ENCODE peak calls at places on chromosome 7, in nine cellular contexts. One of them, this sample, is unnamed.

GRCh38 chr7:80611779-80612178 is 26.7 kb upstream of the CD36 start:
- DNase-seq in upper lobe of right lung: peak
- DNase-seq in tibial artery: no peak
- DNase-seq in progenitor cell of endocrine pancreas: no peak
- DNase-seq in HCT116: peak
- DNase-seq in brain microvascular endothelial cell: peak
- DNase-seq in foreskin fibroblast: peak
- DNase-seq in CD8-positive, alpha-beta T cell: no peak
- DNase-seq in hepatocyte: peak
- DNase-seq in this sample: no peak

GRCh38 chr7:79504607-79505389 is 51.3 kb upstream of the MAGI2 start:
- DNase-seq in tibial artery: no peak
- DNase-seq in HCT116: peak
- DNase-seq in foreskin fibroblast: peak
- DNase-seq in brain microvascular endothelial cell: no peak
- DNase-seq in hepatocyte: peak
- DNase-seq in progenitor cell of endocrine pancreas: no peak
- DNase-seq in upper lobe of right lung: no peak
- DNase-seq in CD8-positive, alpha-beta T cell: no peak
- DNase-seq in this sample: no peak

GRCh38 chr7:125641884-125642283 is 712.3 kb upstream of the POT1 start:
- DNase-seq in CD8-positive, alpha-beta T cell: no peak
- DNase-seq in foreskin fibroblast: no peak
- DNase-seq in HCT116: no peak
- DNase-seq in hepatocyte: no peak
- DNase-seq in progenitor cell of endocrine pancreas: no peak
- DNase-seq in brain microvascular endothelial cell: no peak
- DNase-seq in upper lobe of right lung: no peak
- DNase-seq in tibial artery: no peak
- DNase-seq in this sample: no peak

GRCh38 chr7:81004098-81004497 is 85.2 kb upstream of the SEMA3C start:
- DNase-seq in tibial artery: no peak
- DNase-seq in foreskin fibroblast: peak
- DNase-seq in hepatocyte: no peak
- DNase-seq in HCT116: no peak
- DNase-seq in upper lobe of right lung: no peak
- DNase-seq in CD8-positive, alpha-beta T cell: no peak
- DNase-seq in progenitor cell of endocrine pancreas: no peak
- DNase-seq in brain microvascular endothelial cell: peak
- DNase-seq in this sample: no peak

GRCh38 chr7:36349626-36350025 is 40.0 kb upstream of the ANLN start:
- DNase-seq in brain microvascular endothelial cell: no peak
- DNase-seq in tibial artery: no peak
- DNase-seq in upper lobe of right lung: no peak
- DNase-seq in HCT116: no peak
- DNase-seq in CD8-positive, alpha-beta T cell: no peak
- DNase-seq in foreskin fibroblast: peak
- DNase-seq in hepatocyte: no peak
- DNase-seq in progenitor cell of endocrine pancreas: no peak
- DNase-seq in this sample: no peak

GRCh38 chr7:85622059-85622458 is 435.2 kb upstream of the SEMA3D start:
- DNase-seq in CD8-positive, alpha-beta T cell: no peak
- DNase-seq in upper lobe of right lung: no peak
- DNase-seq in hepatocyte: no peak
- DNase-seq in progenitor cell of endocrine pancreas: no peak
- DNase-seq in tibial artery: no peak
- DNase-seq in foreskin fibroblast: no peak
- DNase-seq in HCT116: no peak
- DNase-seq in brain microvascular endothelial cell: no peak
- DNase-seq in this sample: no peak

GRCh38 chr7:105876964-105877601 is 684 bp upstream of the ATXN7L1 start:
- DNase-seq in brain microvascular endothelial cell: peak
- DNase-seq in hepatocyte: peak
- DNase-seq in progenitor cell of endocrine pancreas: peak
- DNase-seq in foreskin fibroblast: peak
- DNase-seq in upper lobe of right lung: peak
- DNase-seq in tibial artery: peak
- DNase-seq in CD8-positive, alpha-beta T cell: no peak
- DNase-seq in HCT116: peak
- DNase-seq in this sample: peak

GRCh38 chr7:91325731-91326130 is 61.5 kb downstream of the FZD1 start:
- DNase-seq in upper lobe of right lung: no peak
- DNase-seq in foreskin fibroblast: no peak
- DNase-seq in HCT116: no peak
- DNase-seq in brain microvascular endothelial cell: no peak
- DNase-seq in tibial artery: no peak
- DNase-seq in hepatocyte: no peak
- DNase-seq in progenitor cell of endocrine pancreas: no peak
- DNase-seq in CD8-positive, alpha-beta T cell: no peak
- DNase-seq in this sample: no peak

GRCh38 chr7:110522751-110523200 is 568.2 kb upstream of the LRRN3 start:
- DNase-seq in brain microvascular endothelial cell: no peak
- DNase-seq in upper lobe of right lung: no peak
- DNase-seq in progenitor cell of endocrine pancreas: no peak
- DNase-seq in CD8-positive, alpha-beta T cell: no peak
- DNase-seq in HCT116: no peak
- DNase-seq in foreskin fibroblast: no peak
- DNase-seq in hepatocyte: peak
- DNase-seq in tibial artery: no peak
- DNase-seq in this sample: no peak

GRCh38 chr7:102119213-102119651 is 167.4 kb upstream of the SH2B2 start:
- DNase-seq in brain microvascular endothelial cell: no peak
- DNase-seq in tibial artery: no peak
- DNase-seq in CD8-positive, alpha-beta T cell: no peak
- DNase-seq in HCT116: no peak
- DNase-seq in upper lobe of right lung: no peak
- DNase-seq in hepatocyte: no peak
- DNase-seq in progenitor cell of endocrine pancreas: no peak
- DNase-seq in foreskin fibroblast: peak
- DNase-seq in this sample: no peak

GRCh38 chr7:73815436-73815835 is 15.4 kb upstream of the CLDN4 start:
- DNase-seq in upper lobe of right lung: peak
- DNase-seq in CD8-positive, alpha-beta T cell: no peak
- DNase-seq in hepatocyte: no peak
- DNase-seq in progenitor cell of endocrine pancreas: no peak
- DNase-seq in foreskin fibroblast: no peak
- DNase-seq in brain microvascular endothelial cell: no peak
- DNase-seq in tibial artery: peak
- DNase-seq in HCT116: no peak
- DNase-seq in this sample: no peak

GRCh38 chr7:56810466-56810865 is 321.8 kb downstream of the ZNF479 start:
- DNase-seq in progenitor cell of endocrine pancreas: no peak
- DNase-seq in tibial artery: no peak
- DNase-seq in foreskin fibroblast: no peak
- DNase-seq in brain microvascular endothelial cell: no peak
- DNase-seq in CD8-positive, alpha-beta T cell: no peak
- DNase-seq in hepatocyte: no peak
- DNase-seq in upper lobe of right lung: peak
- DNase-seq in HCT116: no peak
- DNase-seq in this sample: no peak

GRCh38 chr7:116801092-116801710 is 61.2 kb upstream of the CAPZA2 start:
- DNase-seq in foreskin fibroblast: peak
- DNase-seq in CD8-positive, alpha-beta T cell: no peak
- DNase-seq in hepatocyte: peak
- DNase-seq in tibial artery: no peak
- DNase-seq in brain microvascular endothelial cell: peak
- DNase-seq in HCT116: peak
- DNase-seq in progenitor cell of endocrine pancreas: no peak
- DNase-seq in upper lobe of right lung: no peak
- DNase-seq in this sample: no peak

GRCh38 chr7:75981450-75982305 is 12.7 kb downstream of the TMEM120A start:
- DNase-seq in CD8-positive, alpha-beta T cell: no peak
- DNase-seq in progenitor cell of endocrine pancreas: no peak
- DNase-seq in HCT116: no peak
- DNase-seq in foreskin fibroblast: no peak
- DNase-seq in upper lobe of right lung: peak
- DNase-seq in brain microvascular endothelial cell: no peak
- DNase-seq in tibial artery: peak
- DNase-seq in hepatocyte: peak
- DNase-seq in this sample: no peak

GRCh38 chr7:100679129-100679926 is 5.8 kb downstream of the GNB2 start:
- DNase-seq in CD8-positive, alpha-beta T cell: no peak
- DNase-seq in foreskin fibroblast: peak
- DNase-seq in HCT116: no peak
- DNase-seq in tibial artery: no peak
- DNase-seq in hepatocyte: peak
- DNase-seq in brain microvascular endothelial cell: no peak
- DNase-seq in upper lobe of right lung: no peak
- DNase-seq in progenitor cell of endocrine pancreas: no peak
- DNase-seq in this sample: no peak

GRCh38 chr7:108012499-108013430 is 9.8 kb upstream of the LAMB1 start:
- DNase-seq in progenitor cell of endocrine pancreas: no peak
- DNase-seq in foreskin fibroblast: peak
- DNase-seq in hepatocyte: peak
- DNase-seq in brain microvascular endothelial cell: peak
- DNase-seq in HCT116: no peak
- DNase-seq in tibial artery: no peak
- DNase-seq in CD8-positive, alpha-beta T cell: no peak
- DNase-seq in upper lobe of right lung: no peak
- DNase-seq in this sample: no peak

GRCh38 chr7:145644426-145645154 is 472.0 kb upstream of the CNTNAP2 start:
- DNase-seq in brain microvascular endothelial cell: no peak
- DNase-seq in hepatocyte: no peak
- DNase-seq in foreskin fibroblast: no peak
- DNase-seq in CD8-positive, alpha-beta T cell: no peak
- DNase-seq in HCT116: no peak
- DNase-seq in tibial artery: no peak
- DNase-seq in progenitor cell of endocrine pancreas: no peak
- DNase-seq in upper lobe of right lung: no peak
- DNase-seq in this sample: no peak

GRCh38 chr7:134478707-134479106 is 19.8 kb upstream of the AKR1B1 start:
- DNase-seq in HCT116: no peak
- DNase-seq in foreskin fibroblast: peak
- DNase-seq in hepatocyte: no peak
- DNase-seq in brain microvascular endothelial cell: no peak
- DNase-seq in upper lobe of right lung: no peak
- DNase-seq in progenitor cell of endocrine pancreas: no peak
- DNase-seq in CD8-positive, alpha-beta T cell: no peak
- DNase-seq in tibial artery: no peak
- DNase-seq in this sample: no peak
- TF ChIP-seq CTCF in HCT116: peak
- TF ChIP-seq CTCF in foreskin fibroblast: peak
- TF ChIP-seq CTCF in hepatocyte: no peak
- TF ChIP-seq CTCF in brain microvascular endothelial cell: peak
- TF ChIP-seq CTCF in upper lobe of right lung: no peak
- TF ChIP-seq CTCF in progenitor cell of endocrine pancreas: no peak
- TF ChIP-seq CTCF in CD8-positive, alpha-beta T cell: no peak
- TF ChIP-seq CTCF in tibial artery: no peak
- TF ChIP-seq CTCF in this sample: no peak

GRCh38 chr7:25321424-25321823 is 93.1 kb upstream of the NPVF start:
- DNase-seq in foreskin fibroblast: no peak
- DNase-seq in progenitor cell of endocrine pancreas: no peak
- DNase-seq in upper lobe of right lung: no peak
- DNase-seq in brain microvascular endothelial cell: no peak
- DNase-seq in HCT116: no peak
- DNase-seq in CD8-positive, alpha-beta T cell: no peak
- DNase-seq in tibial artery: no peak
- DNase-seq in hepatocyte: no peak
- DNase-seq in this sample: no peak

GRCh38 chr7:25319707-25320106 is 91.4 kb upstream of the NPVF start:
- DNase-seq in progenitor cell of endocrine pancreas: no peak
- DNase-seq in HCT116: no peak
- DNase-seq in CD8-positive, alpha-beta T cell: no peak
- DNase-seq in tibial artery: no peak
- DNase-seq in hepatocyte: no peak
- DNase-seq in brain microvascular endothelial cell: no peak
- DNase-seq in foreskin fibroblast: no peak
- DNase-seq in upper lobe of right lung: no peak
- DNase-seq in this sample: no peak

GRCh38 chr7:25314729-25315267 is 86.5 kb upstream of the NPVF start:
- DNase-seq in progenitor cell of endocrine pancreas: no peak
- DNase-seq in hepatocyte: peak
- DNase-seq in tibial artery: no peak
- DNase-seq in brain microvascular endothelial cell: no peak
- DNase-seq in HCT116: no peak
- DNase-seq in CD8-positive, alpha-beta T cell: no peak
- DNase-seq in foreskin fibroblast: no peak
- DNase-seq in upper lobe of right lung: no peak
- DNase-seq in this sample: no peak

GRCh38 chr7:25316366-25316765 is 88.1 kb upstream of the NPVF start:
- DNase-seq in CD8-positive, alpha-beta T cell: no peak
- DNase-seq in upper lobe of right lung: no peak
- DNase-seq in brain microvascular endothelial cell: no peak
- DNase-seq in HCT116: no peak
- DNase-seq in progenitor cell of endocrine pancreas: no peak
- DNase-seq in tibial artery: no peak
- DNase-seq in hepatocyte: no peak
- DNase-seq in foreskin fibroblast: no peak
- DNase-seq in this sample: no peak

DNA sequence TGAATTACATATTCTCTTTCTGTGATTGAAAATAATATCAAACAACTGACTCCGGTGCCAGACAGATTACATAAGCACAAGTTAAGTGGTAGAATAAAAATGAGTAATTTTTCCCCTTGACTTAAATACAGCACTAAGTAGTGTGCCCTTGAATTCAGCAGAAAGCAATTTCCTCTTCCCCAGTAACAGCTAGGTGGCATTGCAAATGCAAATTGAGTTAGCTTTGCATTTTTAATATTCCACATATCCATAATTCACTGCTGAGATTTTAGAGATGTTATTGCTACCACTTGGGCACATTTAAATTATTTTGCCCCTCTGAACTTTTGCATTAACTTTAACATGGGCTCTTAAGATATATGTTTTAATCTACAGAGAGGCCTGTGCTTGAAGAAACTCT is 89.8 kb upstream of the NPVF start:
- DNase-seq in CD8-positive, alpha-beta T cell: no peak
- DNase-seq in upper lobe of right lung: no peak
- DNase-seq in progenitor cell of endocrine pancreas: no peak
- DNase-seq in tibial artery: no peak
- DNase-seq in foreskin fibroblast: no peak
- DNase-seq in HCT116: no peak
- DNase-seq in hepatocyte: no peak
- DNase-seq in brain microvascular endothelial cell: no peak
- DNase-seq in this sample: no peak
- TF ChIP-seq CTCF in CD8-positive, alpha-beta T cell: no peak
- TF ChIP-seq CTCF in upper lobe of right lung: no peak
- TF ChIP-seq CTCF in progenitor cell of endocrine pancreas: no peak
- TF ChIP-seq CTCF in tibial artery: no peak
- TF ChIP-seq CTCF in foreskin fibroblast: no peak
- TF ChIP-seq CTCF in HCT116: no peak
- TF ChIP-seq CTCF in hepatocyte: peak
- TF ChIP-seq CTCF in brain microvascular endothelial cell: no peak
- TF ChIP-seq CTCF in this sample: no peak

GRCh38 chr7:1441615-1442354 is 17.5 kb downstream of the MICALL2 start:
- DNase-seq in tibial artery: no peak
- DNase-seq in upper lobe of right lung: no peak
- DNase-seq in brain microvascular endothelial cell: no peak
- DNase-seq in CD8-positive, alpha-beta T cell: no peak
- DNase-seq in hepatocyte: no peak
- DNase-seq in HCT116: no peak
- DNase-seq in foreskin fibroblast: no peak
- DNase-seq in progenitor cell of endocrine pancreas: no peak
- DNase-seq in this sample: no peak
- TF ChIP-seq CTCF in tibial artery: no peak
- TF ChIP-seq CTCF in upper lobe of right lung: no peak
- TF ChIP-seq CTCF in brain microvascular endothelial cell: no peak
- TF ChIP-seq CTCF in CD8-positive, alpha-beta T cell: no peak
- TF ChIP-seq CTCF in hepatocyte: no peak
- TF ChIP-seq CTCF in HCT116: no peak
- TF ChIP-seq CTCF in foreskin fibroblast: no peak
- TF ChIP-seq CTCF in progenitor cell of endocrine pancreas: peak
- TF ChIP-seq CTCF in this sample: no peak

GRCh38 chr7:42272793-42273665 is 36.0 kb upstream of the GLI3 start:
- DNase-seq in tibial artery: no peak
- DNase-seq in foreskin fibroblast: peak
- DNase-seq in brain microvascular endothelial cell: peak
- DNase-seq in upper lobe of right lung: no peak
- DNase-seq in hepatocyte: peak
- DNase-seq in progenitor cell of endocrine pancreas: no peak
- DNase-seq in CD8-positive, alpha-beta T cell: no peak
- DNase-seq in HCT116: no peak
- DNase-seq in this sample: no peak
- TF ChIP-seq CTCF in tibial artery: no peak
- TF ChIP-seq CTCF in foreskin fibroblast: peak
- TF ChIP-seq CTCF in brain microvascular endothelial cell: peak
- TF ChIP-seq CTCF in upper lobe of right lung: peak
- TF ChIP-seq CTCF in hepatocyte: peak
- TF ChIP-seq CTCF in progenitor cell of endocrine pancreas: no peak
- TF ChIP-seq CTCF in CD8-positive, alpha-beta T cell: no peak
- TF ChIP-seq CTCF in HCT116: no peak
- TF ChIP-seq CTCF in this sample: no peak

This sample was measured in nephron progenitor cell.